ENCODE peak calls at places on chromosomes 12 and 14, in four cellular contexts. U is activated CD8-positive, alpha-beta memory T cell treated with anti-CD3 and anti-CD28 coated beads, Interleukin-2, amount 50 U/mL, for 4 hours; R is left ventricle myocardium inferior; A is hepatic stellate cell. W is an unnamed sample.

GRCh38 chr12:21568115-21568514 is 36.5 kb downstream of the GYS2 start:
- DNase-seq in U (no peak), R (no peak), A (no peak), W (no peak)

GRCh38 chr14:65225299-65226159 is 123.2 kb upstream of the MAX start:
- DNase-seq in U (no peak), R (no peak), A (no peak), W (no peak)

GRCh38 chr14:85701763-85702162 is 171.8 kb downstream of the FLRT2 start:
- DNase-seq in U (no peak), R (no peak), A (no peak), W (no peak)

GRCh38 chr12:12734561-12735071 is 17.4 kb downstream of the CDKN1B start:
- DNase-seq in U (no peak), R (no peak), A (no peak), W (no peak)

GRCh38 chr14:89650077-89650978 is 233.3 kb upstream of the FOXN3 start:
- DNase-seq in U (no peak), R (no peak), A (no peak), W (no peak)

GRCh38 chr12:29160230-29160629 is 11.2 kb downstream of the FAR2 start:
- DNase-seq in U (no peak), R (no peak), A (no peak), W (no peak)

GRCh38 chr14:74018029-74018703 is 922 bp downstream of the ENTPD5 start:
- DNase-seq in U (no peak), R (no peak), A (peak), W (no peak)

GRCh38 chr12:21439347-21439746 is 1.9 kb downstream of the PYROXD1 start:
- DNase-seq in U (no peak), R (no peak), A (no peak), W (no peak)

GRCh38 chr12:82329508-82329907 is 28.7 kb downstream of the CCDC59 start:
- DNase-seq in U (no peak), R (no peak), A (no peak), W (peak)

GRCh38 chr12:114403690-114404450 is 2.1 kb downstream of the TBX5 start:
- DNase-seq in U (no peak), R (peak), A (no peak), W (peak)

GRCh38 chr14:91413547-91414474 is 3.8 kb downstream of the CCDC88C start:
- DNase-seq in U (no peak), R (no peak), A (no peak), W (no peak)

GRCh38 chr12:109033239-109034196 is 12.7 kb upstream of the SVOP start:
- DNase-seq in U (no peak), R (no peak), A (no peak), W (no peak)

GRCh38 chr12:58774008-58774407 is 146.3 kb downstream of the LRIG3 start:
- DNase-seq in U (no peak), R (no peak), A (no peak), W (no peak)

GRCh38 chr12:104793280-104793679 is 164.8 kb downstream of the SLC41A2 start:
- DNase-seq in U (no peak), R (no peak), A (no peak), W (no peak)

GRCh38 chr14:72433511-72433910 is 460.4 kb downstream of the DPF3 start:
- DNase-seq in U (no peak), R (no peak), A (peak), W (no peak)

GRCh38 chr12:88566430-88566829 is 13.8 kb downstream of the KITLG start:
- DNase-seq in U (no peak), R (no peak), A (no peak), W (no peak)

GRCh38 chr12:65867428-65867827 is 43.1 kb downstream of the HMGA2 start:
- DNase-seq in U (no peak), R (no peak), A (no peak), W (no peak)

GRCh38 chr12:54159140-54159539 is 29.6 kb downstream of the SMUG1 start:
- DNase-seq in U (no peak), R (no peak), A (no peak), W (peak)

GRCh38 chr12:55694651-55695050 is 13.1 kb downstream of the ITGA7 start:
- DNase-seq in U (no peak), R (no peak), A (no peak), W (no peak)

GRCh38 chr12:63038361-63039100 is 103.6 kb upstream of the PPM1H start:
- DNase-seq in U (no peak), R (no peak), A (no peak), W (no peak)

GRCh38 chr14:92362781-92363235 is 39.8 kb downstream of the SLC24A4 start:
- DNase-seq in U (no peak), R (no peak), A (peak), W (no peak)

GRCh38 chr14:31950760-31951637 is 126.1 kb upstream of the ARHGAP5 start:
- DNase-seq in U (no peak), R (peak), A (peak), W (peak)

GRCh38 chr12:27852742-27853141 is 72.7 kb upstream of the MANSC4 start:
- DNase-seq in U (no peak), R (no peak), A (no peak), W (no peak)

GRCh38 chr12:49129332-49130150 is 1.7 kb downstream of the TUBA1B start:
- DNase-seq in U (no peak), R (peak), A (no peak), W (no peak)

GRCh38 chr14:100830681-100831080 is 4.8 kb downstream of the MEG3 start:
- DNase-seq in U (no peak), R (no peak), A (no peak), W (peak)

GRCh38 chr12:111597731-111598636 is 1.1 kb downstream of the ATXN2 start:
- DNase-seq in U (peak), R (peak), A (peak), W (peak)